ENCODE peak calls at places on chromosomes 4 and X, in ten cellular contexts. L is K562, Z is tibial artery, K is left lung, Q is body of pancreas, V is HCT116, D is endodermal cell, I is ovary, W is GM06990, G is osteoblast. C is an unnamed sample.

GRCh38 chr4:188295899-188296298 is 156.7 kb downstream of the TRIML1 start:
- DNase-seq in L (no peak), Z (no peak), K (no peak), Q (no peak), V (no peak), D (no peak), I (no peak), W (no peak), G (peak; percentile 89), C (no peak)

GRCh38 chr4:105088110-105088879 is 58.4 kb upstream of the TET2 start:
- DNase-seq in L (no peak), Z (no peak), K (no peak), Q (no peak), V (no peak), D (peak; percentile 60), I (peak; percentile 15), W (no peak), G (peak; percentile 54), C (peak; percentile 54)

GRCh38 chrX:133781174-133781573 is 204.2 kb downstream of the GPC3 start:
- DNase-seq in L (no peak), Z (no peak), K (no peak), Q (no peak), V (no peak), D (no peak), I (no peak), W (no peak), G (no peak), C (no peak)

GRCh38 chrX:37871626-37872302 is 24.4 kb upstream of the DYNLT3 start:
- DNase-seq in L (peak; percentile 64), Z (peak; percentile 30), K (no peak), Q (peak; percentile 42), V (peak; percentile 12), D (no peak), I (no peak), W (no peak), G (peak; percentile 87), C (no peak)

GRCh38 chrX:39619182-39620009 is 478.4 kb downstream of the BCOR start:
- DNase-seq in L (peak; percentile 82), Z (no peak), K (no peak), Q (peak; percentile 75), V (no peak), D (no peak), I (no peak), W (no peak), G (no peak), C (peak; percentile 42)

GRCh38 chr4:57182132-57182874 is 72.1 kb upstream of the IGFBP7 start:
- DNase-seq in L (no peak), Z (peak; percentile 58), K (no peak), Q (peak; percentile 34), V (no peak), D (no peak), I (no peak), W (no peak), G (no peak), C (peak; percentile 20)

GRCh38 chrX:50448565-50448964 is 22.1 kb downstream of the DGKK start:
- DNase-seq in L (peak; percentile 32), Z (no peak), K (no peak), Q (no peak), V (peak; percentile 69), D (peak; percentile 62), I (no peak), W (no peak), G (no peak), C (no peak)

GRCh38 chr4:5238106-5238505 is 186.8 kb downstream of the STK32B start:
- DNase-seq in L (no peak), Z (no peak), K (no peak), Q (no peak), V (no peak), D (no peak), I (no peak), W (no peak), G (no peak), C (no peak)

GRCh38 chr4:128548381-128548780 is 260.8 kb upstream of the PGRMC2 start:
- DNase-seq in L (no peak), Z (no peak), K (no peak), Q (no peak), V (no peak), D (no peak), I (no peak), W (no peak), G (no peak), C (no peak)

GRCh38 chrX:11135483-11136185 is 24.5 kb downstream of the HCCS start:
- DNase-seq in L (peak; percentile 44), Z (no peak), K (no peak), Q (no peak), V (no peak), D (no peak), I (no peak), W (no peak), G (no peak), C (no peak)

GRCh38 chr4:119542575-119542974 is 86.0 kb downstream of the PDE5A start:
- DNase-seq in L (no peak), Z (no peak), K (no peak), Q (no peak), V (no peak), D (no peak), I (no peak), W (no peak), G (no peak), C (no peak)

GRCh38 chr4:121126449-121127006 is 37.6 kb downstream of the TNIP3 start:
- DNase-seq in L (no peak), Z (no peak), K (no peak), Q (no peak), V (no peak), D (no peak), I (no peak), W (no peak), G (no peak), C (peak; percentile 56)

GRCh38 chr4:73661646-73662119 is 41.4 kb upstream of the RASSF6 start:
- DNase-seq in L (peak; percentile 60), Z (no peak), K (no peak), Q (no peak), V (no peak), D (no peak), I (no peak), W (no peak), G (peak; percentile 43), C (no peak)

GRCh38 chr4:73660808-73661207 is 40.6 kb upstream of the RASSF6 start:
- DNase-seq in L (no peak), Z (no peak), K (no peak), Q (no peak), V (no peak), D (no peak), I (no peak), W (no peak), G (no peak), C (no peak)

GRCh38 chr4:73668806-73669205 is 48.6 kb upstream of the RASSF6 start:
- DNase-seq in L (no peak), Z (no peak), K (no peak), Q (no peak), V (no peak), D (no peak), I (no peak), W (no peak), G (peak; percentile 44), C (no peak)

GRCh38 chr4:73664470-73664869 is 44.2 kb upstream of the RASSF6 start:
- DNase-seq in L (no peak), Z (no peak), K (no peak), Q (no peak), V (no peak), D (no peak), I (no peak), W (no peak), G (no peak), C (no peak)

DNA sequence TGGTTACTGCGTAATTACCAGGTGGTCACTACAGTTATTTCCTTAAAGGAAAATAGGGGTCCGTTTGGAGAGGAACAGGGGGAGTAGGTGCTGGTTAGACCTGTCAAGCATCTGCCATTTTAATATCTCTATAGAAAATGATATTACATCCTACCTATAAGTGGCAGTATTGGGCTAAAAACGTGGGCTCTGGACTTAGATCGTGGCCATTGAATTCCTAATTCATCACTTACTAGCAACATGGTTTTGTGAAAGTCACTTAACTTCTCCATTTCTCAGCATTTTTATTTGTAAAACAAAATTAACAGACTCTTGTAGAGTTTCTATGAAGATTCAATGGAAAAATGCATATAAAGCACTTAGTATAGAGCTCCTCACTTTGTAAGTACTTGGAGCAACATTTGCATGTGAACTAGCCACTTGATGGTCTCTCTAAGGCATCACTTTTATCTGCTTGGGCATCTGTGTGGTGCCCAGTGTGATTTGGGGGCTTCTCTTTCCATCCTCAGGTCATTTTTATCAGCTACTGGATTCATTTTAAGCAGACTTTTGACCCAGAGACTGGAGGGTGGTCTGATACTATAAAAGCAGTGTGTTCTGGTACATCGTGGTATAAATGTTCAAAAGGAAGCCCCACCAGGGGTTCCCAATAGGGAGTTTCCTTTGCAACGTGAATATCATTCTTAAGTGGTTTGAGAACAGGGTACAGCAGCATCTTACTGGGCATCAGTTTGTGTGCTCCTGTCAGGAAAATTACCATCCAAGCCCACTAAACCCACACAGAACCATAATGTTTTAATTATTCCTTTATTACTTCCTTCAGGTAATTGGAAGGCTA is 42.7 kb upstream of the RASSF6 start:
- DNase-seq in L (peak; percentile 58), Z (no peak), K (no peak), Q (no peak), V (peak; percentile 21), D (no peak), I (no peak), W (no peak), G (no peak), C (no peak)
- TF ChIP-seq CTCF in L (peak; percentile 81), Z (peak; percentile 40), K (peak; percentile 42), Q (peak; percentile 31), V (peak; percentile 40), D (peak; percentile 43), I (peak; percentile 54), W (peak; percentile 42), G (peak; percentile 64), C (peak; percentile 41)

GRCh38 chr4:90152024-90152423 is 24.8 kb downstream of the CCSER1 start:
- DNase-seq in L (no peak), Z (no peak), K (no peak), Q (no peak), V (no peak), D (no peak), I (no peak), W (no peak), G (no peak), C (no peak)
- H3K36me3 ChIP-seq in L (no peaks in the 10 kb centered on the region), Z (no peaks in the 10 kb centered on the region), K (no peaks in the 10 kb centered on the region), Q (no peaks in the 10 kb centered on the region), V (no peaks in the 10 kb centered on the region), D (no peaks in the 10 kb centered on the region), I (no peaks in the 10 kb centered on the region), W (no peaks in the 10 kb centered on the region), G (no peaks in the 10 kb centered on the region), C (no peaks in the 10 kb centered on the region)

GRCh38 chrX:15158350-15158735 is 111.5 kb downstream of the ASB9 start:
- DNase-seq in L (no peak), Z (no peak), K (no peak), Q (no peak), V (no peak), D (no peak), I (no peak), W (no peak), G (no peak), C (no peak)
- H3K4me3 ChIP-seq in L (no peak overlapping the region), Z (no peak overlapping the region), K (no peak overlapping the region), Q (no peak overlapping the region), V (no peak overlapping the region), D (no peak overlapping the region), I (no peak overlapping the region), W (peak overlapping the region; percentile 25), G (no peak overlapping the region), C (no peak overlapping the region)

DNA sequence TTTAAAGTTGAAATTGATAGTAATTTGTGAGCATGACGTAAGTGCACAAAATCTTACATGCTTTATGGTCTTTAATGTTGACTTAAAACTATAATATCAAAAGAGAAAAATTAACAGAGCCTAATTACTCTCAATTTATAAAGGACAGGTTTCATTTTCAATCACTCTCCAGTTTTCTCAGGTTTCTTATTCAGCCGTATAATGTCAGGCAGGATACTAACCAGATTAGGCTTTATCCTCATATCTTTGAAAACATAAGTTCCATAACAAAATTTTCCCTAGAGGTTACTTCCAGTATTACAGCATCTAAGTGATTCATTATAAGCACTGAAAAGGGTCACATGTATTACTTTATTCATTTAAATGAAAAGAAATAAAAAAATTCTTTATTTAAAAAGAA is 492.1 kb downstream of the PACRGL start:
- DNase-seq in L (no peak), Z (no peak), K (no peak), Q (no peak), V (no peak), D (no peak), I (no peak), W (no peak), G (no peak), C (no peak)
- TF ChIP-seq CTCF in L (no peak), Z (no peak), K (no peak), Q (no peak), V (no peak), D (peak; percentile 65), I (no peak), W (no peak), G (no peak), C (peak; percentile 19)